ENCODE peak calls at places on chromosomes 2 and 18, in ten cellular contexts. W is stomach; R is AML-193; Q is stimulated activated naive CD4-positive, alpha-beta T cell; K is NCI-H1436; J is sigmoid colon; L is stimulated activated CD4-positive, alpha-beta T cell treated with anti-CD3 and anti-CD28 coated beads, Interleukin-1b, Interleukin-23, amount 100 ng/mL, for 48 hours; B is NCI-H1417; T is NCI-H1092; H is upper lobe of right lung. V is an unnamed sample.

GRCh38 chr2:180202591-180202990 is 195.5 kb upstream of the CWC22 start:
- DNase-seq in W (no peak), R (no peak), Q (no peak), K (no peak), J (no peak), L (no peak), B (no peak), T (no peak), H (no peak), V (no peak)

GRCh38 chr18:69102959-69103358 is 297.7 kb upstream of the DOK6 start:
- DNase-seq in W (no peak), R (no peak), Q (no peak), K (no peak), J (no peak), L (no peak), B (no peak), T (no peak), H (no peak), V (no peak)

GRCh38 chr2:33810046-33810835 is 211.1 kb upstream of the FAM98A start:
- DNase-seq in W (no peak), R (no peak), Q (no peak), K (no peak), J (no peak), L (no peak), B (no peak), T (no peak), H (no peak), V (no peak)

GRCh38 chr2:162012565-162012869 is 61.5 kb downstream of the DPP4 start:
- DNase-seq in W (no peak), R (no peak), Q (no peak), K (no peak), J (no peak), L (no peak), B (no peak), T (no peak), H (no peak), V (no peak)

GRCh38 chr18:41940506-41941215 is 14.4 kb upstream of the PIK3C3 start:
- DNase-seq in W (no peak), R (no peak), Q (no peak), K (no peak), J (no peak), L (no peak), B (no peak), T (no peak), H (no peak), V (no peak)

GRCh38 chr2:181818826-181819225 is 72.7 kb upstream of the ITPRID2 start:
- DNase-seq in W (no peak), R (no peak), Q (no peak), K (no peak), J (no peak), L (no peak), B (no peak), T (no peak), H (no peak), V (no peak)

GRCh38 chr2:37648316-37649011 is 23.0 kb downstream of the CDC42EP3 start:
- DNase-seq in W (peak; percentile 43), R (no peak), Q (no peak), K (no peak), J (peak; percentile 82), L (no peak), B (no peak), T (no peak), H (peak; percentile 78), V (no peak)

GRCh38 chr2:60219536-60219935 is 333.9 kb downstream of the BCL11A start:
- DNase-seq in W (no peak), R (no peak), Q (no peak), K (no peak), J (no peak), L (no peak), B (no peak), T (no peak), H (no peak), V (no peak)

GRCh38 chr2:43328157-43328556 is 101.8 kb upstream of the ZFP36L2 start:
- DNase-seq in W (peak; percentile 34), R (no peak), Q (no peak), K (no peak), J (peak; percentile 84), L (no peak), B (no peak), T (peak; percentile 46), H (no peak), V (no peak)